ENCODE peak calls at places on chromosomes 1 and 21, in six cellular contexts. T, P, S, D, K and F are unnamed samples. For H3K4me1, the result is how much of the 10 kb centered on the place peaks cover.

GRCh38 chr1:231836227-231836893 is 209.8 kb downstream of the DISC1 start:
- DNase-seq in T (no peak), P (peak), S (no peak), D (no peak), K (no peak), F (no peak)

GRCh38 chr1:218495931-218496330 is 150.8 kb downstream of the TGFB2 start:
- DNase-seq in T (no peak), P (no peak), S (no peak), D (no peak), K (no peak), F (no peak)

GRCh38 chr1:30783244-30783915 is 25.8 kb upstream of the LAPTM5 start:
- DNase-seq in T (no peak), P (no peak), S (no peak), D (no peak), K (no peak), F (peak)

GRCh38 chr1:236421850-236422516 is 27.9 kb downstream of the EDARADD start:
- DNase-seq in T (no peak), P (no peak), S (no peak), D (no peak), K (no peak), F (no peak)

GRCh38 chr21:37079211-37079824 is 6.3 kb downstream of the TTC3 start:
- DNase-seq in T (peak), P (no peak), S (no peak), D (peak), K (no peak), F (no peak)

GRCh38 chr21:38303300-38303699 is 46.5 kb downstream of the KCNJ15 start:
- DNase-seq in T (no peak), P (peak), S (peak), D (peak), K (peak), F (peak)

GRCh38 chr1:112501810-112502641 is 6.7 kb upstream of the WNT2B start:
- DNase-seq in T (peak), P (peak), S (peak), D (peak), K (peak), F (peak)

GRCh38 chr21:29178936-29179335 is 48.5 kb downstream of the MAP3K7CL start:
- DNase-seq in T (no peak), P (no peak), S (no peak), D (no peak), K (no peak), F (no peak)

GRCh38 chr21:38897532-38898421 is 92.0 kb downstream of the ETS2 start:
- DNase-seq in T (no peak), P (no peak), S (no peak), D (no peak), K (no peak), F (no peak)

GRCh38 chr1:115123116-115123515 is 33.8 kb upstream of the TSPAN2 start:
- DNase-seq in T (no peak), P (no peak), S (no peak), D (no peak), K (peak), F (no peak)

GRCh38 chr1:225881081-225882007 is 836 bp downstream of the TMEM63A start:
- DNase-seq in T (peak), P (peak), S (peak), D (peak), K (peak), F (peak)

GRCh38 chr1:42831273-42831672 is 14.1 kb upstream of the SVBP start:
- DNase-seq in T (no peak), P (no peak), S (no peak), D (no peak), K (no peak), F (no peak)

GRCh38 chr1:1461721-1462317 is 9.7 kb upstream of the ATAD3B start:
- DNase-seq in T (no peak), P (no peak), S (no peak), D (no peak), K (no peak), F (peak)

GRCh38 chr1:226646026-226646869 is 92.8 kb downstream of the ITPKB start:
- DNase-seq in T (no peak), P (peak), S (no peak), D (no peak), K (no peak), F (no peak)

GRCh38 chr21:46239817-46240325 is 11.3 kb upstream of the LSS start:
- DNase-seq in T (no peak), P (no peak), S (no peak), D (no peak), K (no peak), F (no peak)

GRCh38 chr21:38221594-38221993 is 35.2 kb upstream of the KCNJ15 start:
- DNase-seq in T (no peak), P (no peak), S (no peak), D (peak), K (no peak), F (peak)

GRCh38 chr1:3504823-3505155 is 50.3 kb downstream of the ARHGEF16 start:
- DNase-seq in T (no peak), P (no peak), S (no peak), D (peak), K (no peak), F (no peak)

GRCh38 chr1:26067432-26067911 is at the start of gene TRIM63:
- DNase-seq in T (no peak), P (no peak), S (no peak), D (no peak), K (no peak), F (peak)

GRCh38 chr1:208985231-208985630 is 598.3 kb upstream of the CAMK1G start:
- DNase-seq in T (no peak), P (no peak), S (no peak), D (no peak), K (no peak), F (no peak)

GRCh38 chr1:190975827-190976226 is 498.2 kb upstream of the BRINP3 start:
- DNase-seq in T (no peak), P (no peak), S (no peak), D (no peak), K (no peak), F (no peak)

GRCh38 chr21:29290245-29290644 is 8.5 kb upstream of the BACH1 start:
- DNase-seq in T (no peak), P (peak), S (no peak), D (no peak), K (no peak), F (no peak)

GRCh38 chr1:87760100-87760499 is 431.4 kb downstream of the LMO4 start:
- DNase-seq in T (no peak), P (no peak), S (no peak), D (peak), K (peak), F (no peak)

GRCh38 chr1:42006836-42007235 is 88.1 kb upstream of the HIVEP3 start:
- DNase-seq in T (no peak), P (no peak), S (no peak), D (peak), K (peak), F (peak)

GRCh38 chr1:13730751-13731482 is 30.9 kb downstream of the PRDM2 start:
- DNase-seq in T (no peak), P (no peak), S (no peak), D (no peak), K (peak), F (no peak)

GRCh38 chr1:241357366-241358305 is 631 bp upstream of the RGS7 start:
- DNase-seq in T (peak), P (no peak), S (no peak), D (peak), K (no peak), F (peak)

GRCh38 chr1:56925193-56925592 is 40.6 kb downstream of the C8B start:
- DNase-seq in T (no peak), P (no peak), S (no peak), D (no peak), K (no peak), F (no peak)

GRCh38 chr1:247639381-247639981 is 34.1 kb downstream of the OR2G3 start:
- DNase-seq in T (peak), P (peak), S (no peak), D (peak), K (peak), F (peak)

GRCh38 chr1:4003846-4004505 is 103.9 kb upstream of the C1orf174 start:
- DNase-seq in T (no peak), P (no peak), S (no peak), D (no peak), K (no peak), F (peak)

GRCh38 chr1:25616080-25616931 is at the start of gene MAN1C1:
- DNase-seq in T (peak), P (peak), S (peak), D (peak), K (peak), F (peak)

GRCh38 chr1:23726669-23727068 is 16.6 kb upstream of the ELOA start:
- DNase-seq in T (no peak), P (no peak), S (no peak), D (peak), K (no peak), F (no peak)

GRCh38 chr1:59100975-59101374 is 195.9 kb upstream of the FGGY start:
- DNase-seq in T (no peak), P (no peak), S (peak), D (peak), K (peak), F (peak)

GRCh38 chr1:5999711-6000443 is 7.7 kb upstream of the NPHP4 start:
- DNase-seq in T (no peak), P (no peak), S (no peak), D (no peak), K (no peak), F (peak)

GRCh38 chr1:91572044-91572443 is 71.4 kb downstream of the CDC7 start:
- DNase-seq in T (no peak), P (no peak), S (no peak), D (no peak), K (no peak), F (no peak)

GRCh38 chr1:203351037-203351625 is at the start of gene FMOD:
- DNase-seq in T (peak), P (peak), S (peak), D (peak), K (peak), F (no peak)

GRCh38 chr1:12479311-12479710 is 138.7 kb downstream of the DHRS3 start:
- DNase-seq in T (no peak), P (no peak), S (no peak), D (no peak), K (no peak), F (no peak)

GRCh38 chr1:19450811-19451564 is 34.4 kb downstream of the CAPZB start:
- DNase-seq in T (no peak), P (peak), S (peak), D (peak), K (peak), F (peak)
- H3K4me1 ChIP-seq in T (under half), P (half or more), S (half or more), D (half or more), K (half or more), F (half or more)

GRCh38 chr1:28248273-28249012 is 10.9 kb upstream of the SESN2 start:
- DNase-seq in T (peak), P (peak), S (peak), D (peak), K (peak), F (peak)
- H3K4me3 ChIP-seq in T (peak), P (peak), S (no peak), D (peak), K (no peak), F (peak)

GRCh38 chr1:188462837-188463236 is 1634.1 kb downstream of the PLA2G4A start:
- DNase-seq in T (no peak), P (no peak), S (no peak), D (no peak), K (no peak), F (no peak)
- H2AFZ ChIP-seq in T (no peak), P (no peak), S (no peak), D (no peak), K (no peak), F (no peak)

GRCh38 chr1:167233373-167233772 is 12.7 kb downstream of the POU2F1 start:
- DNase-seq in T (no peak), P (no peak), S (no peak), D (no peak), K (no peak), F (no peak)
- H3K4me1 ChIP-seq in T (half or more), P (under half), S (under half), D (under half), K (under half), F (under half)

DNA sequence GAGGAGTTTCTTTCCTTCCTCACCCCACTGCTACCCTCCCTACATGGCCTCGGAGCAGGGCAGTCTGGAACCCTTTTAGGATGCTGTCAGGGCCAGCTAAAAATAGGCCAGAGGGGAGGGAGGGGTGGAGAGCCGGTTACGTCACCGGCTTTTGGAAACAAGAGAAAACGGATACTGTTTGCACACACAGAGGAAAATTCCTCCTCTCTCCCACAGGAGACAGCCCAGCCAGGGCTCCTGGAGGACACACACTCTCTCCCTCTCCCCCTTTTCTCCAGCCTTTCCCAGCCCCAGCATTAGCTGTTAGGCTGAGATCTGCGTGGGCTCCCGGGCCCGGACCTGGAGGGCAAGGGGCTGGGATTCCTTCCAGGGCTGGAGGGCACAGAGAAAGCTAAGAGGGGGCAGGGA is 20.0 kb upstream of the ALDH4A1 start:
- DNase-seq in T (no peak), P (peak), S (peak), D (peak), K (peak), F (peak)
- H3K4me3 ChIP-seq in T (no peak), P (no peak), S (no peak), D (peak), K (no peak), F (no peak)

DNA sequence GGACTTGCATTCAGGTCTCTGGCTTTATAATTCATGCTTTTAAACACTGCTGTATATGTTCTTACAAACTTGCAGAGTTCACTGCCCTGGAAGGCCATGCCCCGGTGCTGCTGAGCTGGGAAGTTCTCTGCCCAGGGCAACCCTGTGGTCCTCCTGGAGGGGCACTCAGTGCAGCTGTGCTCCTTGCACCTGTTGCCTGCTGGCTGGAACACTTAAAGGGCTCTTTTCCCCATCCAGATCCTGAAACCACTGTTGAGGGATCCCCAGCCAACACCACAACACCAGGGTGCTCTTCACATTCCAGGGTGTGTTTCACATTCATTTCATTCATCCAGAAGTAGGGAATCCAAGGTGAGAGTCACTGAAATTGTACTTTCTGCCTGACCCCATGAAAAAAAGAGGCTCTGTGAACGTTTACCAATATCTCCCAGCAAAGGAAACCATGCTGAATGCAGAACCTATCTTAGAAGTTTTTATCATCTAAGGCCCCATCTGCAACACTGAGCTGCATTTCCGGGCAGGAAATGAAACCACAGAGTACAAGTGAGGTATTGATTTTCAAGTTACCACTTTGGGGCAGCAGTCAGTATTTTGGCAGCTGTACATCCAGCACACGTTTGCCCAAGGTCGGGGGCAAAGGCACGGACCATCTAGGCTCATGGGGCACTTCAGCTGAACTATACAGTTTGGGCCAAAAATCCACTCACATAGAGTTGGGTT is 16.4 kb upstream of the KIAA0040 start:
- DNase-seq in T (no peak), P (no peak), S (no peak), D (no peak), K (no peak), F (no peak)
- H2AFZ ChIP-seq in T (peak), P (no peak), S (no peak), D (no peak), K (no peak), F (no peak)

GRCh38 chr1:154493276-154493675 is 8.7 kb upstream of the TDRD10 start:
- DNase-seq in T (peak), P (no peak), S (no peak), D (no peak), K (no peak), F (no peak)
- H3K4me1 ChIP-seq in T (under half), P (under half), S (under half), D (under half), K (under half), F (under half)

DNA sequence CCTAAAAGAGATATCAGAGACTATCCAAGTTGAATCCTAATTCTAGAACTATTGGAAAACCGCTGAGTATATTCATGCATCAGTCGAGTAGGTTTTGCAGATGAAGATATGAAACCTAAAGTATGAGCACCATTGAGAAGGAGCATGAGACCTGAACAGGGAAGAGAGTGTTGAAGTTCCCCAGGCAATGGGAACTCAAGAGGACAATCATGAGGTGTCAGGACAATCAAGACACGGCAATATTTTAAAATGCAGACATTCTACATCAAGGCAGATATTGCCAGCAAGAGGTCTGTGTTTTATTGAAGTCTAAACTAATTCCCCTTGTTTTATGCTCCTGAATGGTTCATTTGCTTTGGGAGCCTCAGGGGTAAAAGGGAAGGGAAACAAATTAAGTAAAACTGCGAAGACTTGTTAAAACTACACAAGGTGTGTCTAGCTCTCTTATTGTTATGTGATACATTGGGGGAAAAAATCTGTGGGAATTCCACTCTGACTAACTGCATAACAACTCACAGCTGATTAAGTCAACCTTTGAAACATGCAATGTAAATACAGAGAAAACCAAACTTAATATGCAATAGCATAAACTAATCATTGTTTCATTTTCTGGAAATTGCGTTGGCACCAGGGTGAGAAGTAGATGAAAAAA is 347.9 kb upstream of the ADGRL2 start:
- DNase-seq in T (no peak), P (no peak), S (peak), D (no peak), K (peak), F (no peak)
- H3K4me3 ChIP-seq in T (no peak), P (no peak), S (no peak), D (no peak), K (no peak), F (no peak)

DNA sequence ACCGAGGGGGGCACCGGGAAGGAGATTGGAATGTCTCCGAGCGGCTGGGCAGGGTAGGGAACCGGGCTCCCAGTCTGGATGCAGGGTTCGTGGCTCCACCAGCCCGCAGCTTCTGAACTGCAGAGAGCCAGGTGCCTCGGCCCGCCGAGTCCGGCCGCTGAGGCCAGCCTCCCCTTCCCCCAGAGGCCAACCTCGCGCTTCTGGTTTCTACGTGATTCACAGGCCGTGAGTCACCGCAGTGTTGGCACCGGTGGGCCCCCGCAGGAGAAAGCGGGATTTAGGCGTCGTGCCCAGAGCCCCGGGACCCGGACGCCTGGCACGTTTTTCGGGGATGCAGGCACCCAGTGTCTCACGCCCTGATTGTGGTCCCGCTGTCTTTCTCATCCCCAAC is 458 bp downstream of the CRABP2 start:
- DNase-seq in T (peak), P (peak), S (peak), D (peak), K (peak), F (peak)
- H2AFZ ChIP-seq in T (peak), P (peak), S (no peak), D (peak), K (peak), F (peak)